ENCODE peak calls at places on chromosome 21, in ten cellular contexts. One of them, this sample, is unnamed.

GRCh38 chr21:45460011-45460565 is 55.1 kb downstream of the COL18A1 start:
- DNase-seq in tibial nerve: no peak
- DNase-seq in K562: no peak
- DNase-seq in sigmoid colon: peak; percentile 61
- DNase-seq in esophagus muscularis mucosa: no peak
- DNase-seq in SK-N-SH: no peak
- DNase-seq in A549: no peak
- DNase-seq in transverse colon: no peak
- DNase-seq in ovary: no peak
- DNase-seq in suprapubic skin: no peak
- DNase-seq in this sample: no peak

GRCh38 chr21:45516071-45516670 is 26.1 kb downstream of the SLC19A1 start:
- DNase-seq in suprapubic skin: peak; percentile 69
- DNase-seq in tibial nerve: no peak
- DNase-seq in ovary: peak; percentile 19
- DNase-seq in A549: no peak
- DNase-seq in transverse colon: no peak
- DNase-seq in SK-N-SH: no peak
- DNase-seq in K562: no peak
- DNase-seq in sigmoid colon: peak; percentile 58
- DNase-seq in esophagus muscularis mucosa: no peak
- DNase-seq in this sample: no peak

GRCh38 chr21:43364851-43365424 is 62.0 kb downstream of the SIK1 start:
- DNase-seq in sigmoid colon: no peak
- DNase-seq in SK-N-SH: no peak
- DNase-seq in suprapubic skin: no peak
- DNase-seq in transverse colon: no peak
- DNase-seq in tibial nerve: no peak
- DNase-seq in K562: no peak
- DNase-seq in esophagus muscularis mucosa: no peak
- DNase-seq in A549: no peak
- DNase-seq in ovary: no peak
- DNase-seq in this sample: peak; percentile 77

GRCh38 chr21:42861311-42862122 is 17.8 kb downstream of the WDR4 start:
- DNase-seq in A549: no peak
- DNase-seq in ovary: no peak
- DNase-seq in transverse colon: no peak
- DNase-seq in tibial nerve: no peak
- DNase-seq in suprapubic skin: no peak
- DNase-seq in esophagus muscularis mucosa: no peak
- DNase-seq in SK-N-SH: peak; percentile 20
- DNase-seq in K562: no peak
- DNase-seq in sigmoid colon: no peak
- DNase-seq in this sample: no peak

GRCh38 chr21:45632165-45632896 is 11.2 kb upstream of the PCBP3 start:
- DNase-seq in tibial nerve: no peak
- DNase-seq in transverse colon: no peak
- DNase-seq in A549: no peak
- DNase-seq in ovary: no peak
- DNase-seq in suprapubic skin: no peak
- DNase-seq in K562: no peak
- DNase-seq in sigmoid colon: no peak
- DNase-seq in SK-N-SH: peak; percentile 6
- DNase-seq in esophagus muscularis mucosa: peak; percentile 62
- DNase-seq in this sample: no peak

GRCh38 chr21:41857771-41858300 is 21.3 kb downstream of the PRDM15 start:
- DNase-seq in esophagus muscularis mucosa: no peak
- DNase-seq in sigmoid colon: no peak
- DNase-seq in K562: no peak
- DNase-seq in suprapubic skin: peak; percentile 58
- DNase-seq in tibial nerve: no peak
- DNase-seq in ovary: no peak
- DNase-seq in SK-N-SH: no peak
- DNase-seq in A549: no peak
- DNase-seq in transverse colon: no peak
- DNase-seq in this sample: no peak

GRCh38 chr21:36706951-36707762 is 8.2 kb downstream of the SIM2 start:
- DNase-seq in suprapubic skin: peak; percentile 78
- DNase-seq in esophagus muscularis mucosa: no peak
- DNase-seq in A549: no peak
- DNase-seq in K562: peak; percentile 17
- DNase-seq in ovary: no peak
- DNase-seq in SK-N-SH: peak; percentile 57
- DNase-seq in sigmoid colon: no peak
- DNase-seq in transverse colon: no peak
- DNase-seq in tibial nerve: no peak
- DNase-seq in this sample: no peak

GRCh38 chr21:45724345-45724961 is 80.9 kb downstream of the PCBP3 start:
- DNase-seq in sigmoid colon: no peak
- DNase-seq in esophagus muscularis mucosa: peak; percentile 86
- DNase-seq in K562: no peak
- DNase-seq in ovary: no peak
- DNase-seq in SK-N-SH: no peak
- DNase-seq in A549: no peak
- DNase-seq in transverse colon: no peak
- DNase-seq in suprapubic skin: no peak
- DNase-seq in tibial nerve: no peak
- DNase-seq in this sample: no peak

GRCh38 chr21:42003051-42003461 is 7.1 kb downstream of the ZBTB21 start:
- DNase-seq in K562: no peak
- DNase-seq in sigmoid colon: no peak
- DNase-seq in tibial nerve: no peak
- DNase-seq in A549: no peak
- DNase-seq in ovary: no peak
- DNase-seq in transverse colon: no peak
- DNase-seq in SK-N-SH: no peak
- DNase-seq in suprapubic skin: no peak
- DNase-seq in esophagus muscularis mucosa: peak; percentile 26
- DNase-seq in this sample: no peak

GRCh38 chr21:15775981-15776380 is 46.2 kb downstream of the USP25 start:
- DNase-seq in K562: no peak
- DNase-seq in sigmoid colon: no peak
- DNase-seq in tibial nerve: no peak
- DNase-seq in SK-N-SH: no peak
- DNase-seq in suprapubic skin: no peak
- DNase-seq in esophagus muscularis mucosa: no peak
- DNase-seq in A549: no peak
- DNase-seq in ovary: no peak
- DNase-seq in transverse colon: no peak
- DNase-seq in this sample: no peak

GRCh38 chr21:26157842-26158241 is 12.7 kb downstream of the APP start:
- DNase-seq in sigmoid colon: no peak
- DNase-seq in K562: no peak
- DNase-seq in ovary: no peak
- DNase-seq in tibial nerve: no peak
- DNase-seq in transverse colon: no peak
- DNase-seq in SK-N-SH: no peak
- DNase-seq in esophagus muscularis mucosa: no peak
- DNase-seq in A549: no peak
- DNase-seq in suprapubic skin: no peak
- DNase-seq in this sample: no peak

GRCh38 chr21:45923146-45923545 is 58.4 kb upstream of the COL6A1 start:
- DNase-seq in tibial nerve: peak; percentile 59
- DNase-seq in A549: peak; percentile 58
- DNase-seq in K562: peak; percentile 26
- DNase-seq in SK-N-SH: peak; percentile 56
- DNase-seq in suprapubic skin: no peak
- DNase-seq in sigmoid colon: peak; percentile 89
- DNase-seq in ovary: peak; percentile 66
- DNase-seq in esophagus muscularis mucosa: no peak
- DNase-seq in transverse colon: peak; percentile 46
- DNase-seq in this sample: peak; percentile 60

GRCh38 chr21:15928196-15928595 is 198.4 kb downstream of the USP25 start:
- DNase-seq in suprapubic skin: no peak
- DNase-seq in transverse colon: no peak
- DNase-seq in esophagus muscularis mucosa: no peak
- DNase-seq in K562: no peak
- DNase-seq in tibial nerve: no peak
- DNase-seq in sigmoid colon: no peak
- DNase-seq in ovary: no peak
- DNase-seq in A549: no peak
- DNase-seq in SK-N-SH: no peak
- DNase-seq in this sample: no peak

GRCh38 chr21:31351438-31351837 is 7.4 kb upstream of the TIAM1 start:
- DNase-seq in ovary: no peak
- DNase-seq in SK-N-SH: no peak
- DNase-seq in suprapubic skin: no peak
- DNase-seq in sigmoid colon: no peak
- DNase-seq in transverse colon: no peak
- DNase-seq in K562: no peak
- DNase-seq in esophagus muscularis mucosa: no peak
- DNase-seq in A549: peak; percentile 6
- DNase-seq in tibial nerve: no peak
- DNase-seq in this sample: no peak

GRCh38 chr21:42755766-42756579 is 102.6 kb downstream of the PDE9A start:
- DNase-seq in ovary: no peak
- DNase-seq in esophagus muscularis mucosa: no peak
- DNase-seq in transverse colon: no peak
- DNase-seq in A549: no peak
- DNase-seq in K562: no peak
- DNase-seq in SK-N-SH: no peak
- DNase-seq in tibial nerve: no peak
- DNase-seq in suprapubic skin: no peak
- DNase-seq in sigmoid colon: no peak
- DNase-seq in this sample: no peak

DNA sequence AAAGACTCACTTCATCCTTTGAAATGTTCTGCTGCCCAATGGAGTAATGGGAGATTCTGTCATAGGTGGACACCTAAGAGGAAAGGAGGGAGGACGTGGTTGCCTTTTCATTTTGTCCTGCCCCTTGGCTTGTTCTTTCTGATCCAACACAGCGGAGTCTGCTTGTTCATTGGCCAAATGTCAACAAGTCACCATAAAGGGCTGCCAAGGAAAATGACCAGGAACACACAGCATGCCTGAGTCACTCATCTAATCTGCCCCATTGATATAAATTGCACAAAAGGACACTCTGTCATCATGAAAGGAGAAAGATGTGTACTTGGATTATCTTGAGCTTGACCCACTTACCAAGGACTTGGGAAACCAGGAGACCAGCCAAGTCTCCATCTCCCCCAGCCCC is 422.9 kb downstream of the SETD4 start:
- DNase-seq in ovary: no peak
- DNase-seq in K562: no peak
- DNase-seq in esophagus muscularis mucosa: peak; percentile 57
- DNase-seq in tibial nerve: peak; percentile 19
- DNase-seq in sigmoid colon: no peak
- DNase-seq in SK-N-SH: no peak
- DNase-seq in A549: no peak
- DNase-seq in suprapubic skin: no peak
- DNase-seq in transverse colon: no peak
- DNase-seq in this sample: peak; percentile 38
- TF ChIP-seq EP300 in ovary: no peak
- TF ChIP-seq EP300 in K562: no peak
- TF ChIP-seq EP300 in esophagus muscularis mucosa: no peak
- TF ChIP-seq EP300 in tibial nerve: no peak
- TF ChIP-seq EP300 in sigmoid colon: no peak
- TF ChIP-seq EP300 in SK-N-SH: no peak
- TF ChIP-seq EP300 in A549: no peak
- TF ChIP-seq EP300 in suprapubic skin: no peak
- TF ChIP-seq EP300 in transverse colon: no peak
- TF ChIP-seq EP300 in this sample: no peak

GRCh38 chr21:28269173-28269572 is 723.5 kb downstream of the LTN1 start:
- DNase-seq in SK-N-SH: peak; percentile 53
- DNase-seq in K562: no peak
- DNase-seq in suprapubic skin: no peak
- DNase-seq in tibial nerve: no peak
- DNase-seq in A549: no peak
- DNase-seq in sigmoid colon: no peak
- DNase-seq in esophagus muscularis mucosa: no peak
- DNase-seq in transverse colon: no peak
- DNase-seq in ovary: no peak
- DNase-seq in this sample: no peak
- TF ChIP-seq EP300 in SK-N-SH: peak; percentile 37
- TF ChIP-seq EP300 in K562: no peak
- TF ChIP-seq EP300 in suprapubic skin: no peak
- TF ChIP-seq EP300 in tibial nerve: no peak
- TF ChIP-seq EP300 in A549: no peak
- TF ChIP-seq EP300 in sigmoid colon: no peak
- TF ChIP-seq EP300 in esophagus muscularis mucosa: no peak
- TF ChIP-seq EP300 in transverse colon: no peak
- TF ChIP-seq EP300 in ovary: no peak
- TF ChIP-seq EP300 in this sample: no peak

GRCh38 chr21:40383951-40384350 is 463.0 kb downstream of the DSCAM start:
- DNase-seq in A549: no peak
- DNase-seq in sigmoid colon: no peak
- DNase-seq in ovary: no peak
- DNase-seq in suprapubic skin: no peak
- DNase-seq in K562: no peak
- DNase-seq in SK-N-SH: peak; percentile 15
- DNase-seq in transverse colon: no peak
- DNase-seq in esophagus muscularis mucosa: no peak
- DNase-seq in tibial nerve: no peak
- DNase-seq in this sample: no peak

GRCh38 chr21:40377135-40377534 is 469.8 kb downstream of the DSCAM start:
- DNase-seq in tibial nerve: no peak
- DNase-seq in ovary: no peak
- DNase-seq in transverse colon: no peak
- DNase-seq in suprapubic skin: no peak
- DNase-seq in K562: no peak
- DNase-seq in A549: no peak
- DNase-seq in esophagus muscularis mucosa: no peak
- DNase-seq in SK-N-SH: no peak
- DNase-seq in sigmoid colon: no peak
- DNase-seq in this sample: no peak

GRCh38 chr21:40386301-40386911 is 460.6 kb downstream of the DSCAM start:
- DNase-seq in SK-N-SH: peak; percentile 78
- DNase-seq in transverse colon: peak; percentile 34
- DNase-seq in suprapubic skin: no peak
- DNase-seq in A549: peak; percentile 3
- DNase-seq in esophagus muscularis mucosa: no peak
- DNase-seq in sigmoid colon: no peak
- DNase-seq in ovary: no peak
- DNase-seq in K562: peak; percentile 36
- DNase-seq in tibial nerve: peak; percentile 23
- DNase-seq in this sample: peak; percentile 70

GRCh38 chr21:40385883-40386282 is 461.1 kb downstream of the DSCAM start:
- DNase-seq in sigmoid colon: no peak
- DNase-seq in ovary: no peak
- DNase-seq in suprapubic skin: no peak
- DNase-seq in K562: no peak
- DNase-seq in A549: no peak
- DNase-seq in SK-N-SH: no peak
- DNase-seq in esophagus muscularis mucosa: no peak
- DNase-seq in tibial nerve: no peak
- DNase-seq in transverse colon: no peak
- DNase-seq in this sample: no peak

GRCh38 chr21:40381111-40381510 is 465.8 kb downstream of the DSCAM start:
- DNase-seq in esophagus muscularis mucosa: no peak
- DNase-seq in tibial nerve: no peak
- DNase-seq in ovary: no peak
- DNase-seq in suprapubic skin: no peak
- DNase-seq in sigmoid colon: no peak
- DNase-seq in SK-N-SH: no peak
- DNase-seq in A549: no peak
- DNase-seq in transverse colon: no peak
- DNase-seq in K562: no peak
- DNase-seq in this sample: no peak
- TF ChIP-seq EP300 in esophagus muscularis mucosa: no peak
- TF ChIP-seq EP300 in tibial nerve: no peak
- TF ChIP-seq EP300 in ovary: no peak
- TF ChIP-seq EP300 in suprapubic skin: no peak
- TF ChIP-seq EP300 in sigmoid colon: no peak
- TF ChIP-seq EP300 in SK-N-SH: no peak
- TF ChIP-seq EP300 in A549: no peak
- TF ChIP-seq EP300 in transverse colon: no peak
- TF ChIP-seq EP300 in K562: no peak
- TF ChIP-seq EP300 in this sample: no peak

GRCh38 chr21:44374601-44375280 is 21.3 kb downstream of the TRPM2 start:
- DNase-seq in esophagus muscularis mucosa: no peak
- DNase-seq in sigmoid colon: no peak
- DNase-seq in K562: no peak
- DNase-seq in ovary: no peak
- DNase-seq in SK-N-SH: no peak
- DNase-seq in A549: no peak
- DNase-seq in tibial nerve: no peak
- DNase-seq in transverse colon: no peak
- DNase-seq in suprapubic skin: no peak
- DNase-seq in this sample: no peak
- TF ChIP-seq EP300 in esophagus muscularis mucosa: no peak
- TF ChIP-seq EP300 in sigmoid colon: no peak
- TF ChIP-seq EP300 in K562: no peak
- TF ChIP-seq EP300 in ovary: no peak
- TF ChIP-seq EP300 in SK-N-SH: no peak
- TF ChIP-seq EP300 in A549: no peak
- TF ChIP-seq EP300 in tibial nerve: no peak
- TF ChIP-seq EP300 in transverse colon: no peak
- TF ChIP-seq EP300 in suprapubic skin: no peak
- TF ChIP-seq EP300 in this sample: no peak